ENCODE peak calls at places on chromosome 19, in four cellular contexts. K is AG10803, L is pulmonary artery endothelial cell, C is ascending aorta. J is an unnamed sample.

GRCh38 chr19:6608950-6609349 is 18.0 kb upstream of the CD70 start:
- DNase-seq in L (no peak), C (no peak), K (peak; percentile 15), J (no peak)

GRCh38 chr19:40542197-40542859 is 34.3 kb upstream of the SHKBP1 start:
- DNase-seq in K (peak; percentile 80), L (no peak), C (peak; percentile 76), J (no peak)

GRCh38 chr19:40217921-40218890 is at the start of gene TTC9B:
- DNase-seq in C (no peak), K (no peak), L (no peak), J (no peak)

GRCh38 chr19:51448011-51448744 is 10.1 kb downstream of the SIGLEC8 start:
- DNase-seq in L (no peak), K (no peak), C (peak; percentile 38), J (no peak)

GRCh38 chr19:31727536-31727935 is 378.3 kb upstream of the TSHZ3 start:
- DNase-seq in K (no peak), C (no peak), L (no peak), J (no peak)

GRCh38 chr19:1455002-1455335 is 5.0 kb downstream of the APC2 start:
- DNase-seq in L (peak; percentile 47), K (no peak), C (no peak), J (no peak)

GRCh38 chr19:15248648-15249559 is 16.7 kb upstream of the EPHX3 start:
- DNase-seq in C (peak; percentile 96), K (peak; percentile 92), L (peak; percentile 60), J (no peak)

GRCh38 chr19:54345938-54346386 is 7.0 kb upstream of the LILRA4 start:
- DNase-seq in C (no peak), K (no peak), L (no peak), J (no peak)